ENCODE peak calls at places on chromosomes 11 and 22, in eight cellular contexts. Y is uterus; M is HCT116; D is AG04449; H is naive thymus-derived CD4-positive, alpha-beta T cell; O is cardiac fibroblast; B is HL-60; A is OCI-LY7. K is an unnamed sample.

GRCh38 chr11:120141144-120142071 is 3.5 kb upstream of the TRIM29 start:
- DNase-seq in M (no peak), D (no peak), O (no peak), H (no peak), Y (no peak), B (no peak), A (no peak), K (peak)

GRCh38 chr11:66979336-66979980 is 4.4 kb downstream of the C11orf86 start:
- DNase-seq in D (no peak), A (no peak), H (no peak), B (no peak), M (no peak), O (no peak), Y (no peak), K (no peak)

GRCh38 chr11:20002312-20003216 is 157.7 kb downstream of the DBX1 start:
- DNase-seq in M (no peak), A (no peak), O (no peak), H (no peak), Y (no peak), B (no peak), D (no peak), K (no peak)

GRCh38 chr11:3153291-3153861 is 11.7 kb downstream of the OSBPL5 start:
- DNase-seq in B (peak), O (peak), Y (peak), H (no peak), D (no peak), M (no peak), A (no peak), K (no peak)

GRCh38 chr11:76161261-76161961 is 44.9 kb downstream of the WNT11 start:
- DNase-seq in A (no peak), H (no peak), M (no peak), Y (no peak), D (no peak), O (no peak), B (no peak), K (peak)

GRCh38 chr22:23364389-23364788 is 184.1 kb downstream of the BCR start:
- DNase-seq in Y (no peak), O (no peak), D (no peak), A (no peak), M (no peak), B (no peak), H (no peak), K (no peak)

GRCh38 chr11:110415081-110415480 is 14.7 kb upstream of the FDX1 start:
- DNase-seq in D (no peak), O (no peak), M (no peak), H (no peak), B (no peak), Y (no peak), A (no peak), K (no peak)

GRCh38 chr11:20066013-20066782 is 94.1 kb downstream of the DBX1 start:
- DNase-seq in B (no peak), M (no peak), A (no peak), O (no peak), H (no peak), D (no peak), Y (no peak), K (no peak)

GRCh38 chr11:15276616-15277015 is 161.9 kb downstream of the INSC start:
- DNase-seq in M (peak), B (no peak), A (no peak), D (no peak), Y (no peak), O (peak), H (no peak), K (no peak)

GRCh38 chr11:64139045-64139444 is 26.9 kb downstream of the MACROD1 start:
- DNase-seq in O (no peak), B (no peak), D (no peak), Y (peak), A (no peak), M (no peak), H (no peak), K (no peak)

GRCh38 chr22:37752189-37753061 is 55.3 kb upstream of the GCAT start:
- DNase-seq in Y (peak), O (peak), H (no peak), D (peak), A (no peak), M (peak), B (no peak), K (no peak)

GRCh38 chr11:15981292-15981691 is 375.1 kb downstream of the SOX6 start:
- DNase-seq in M (no peak), D (no peak), Y (no peak), O (no peak), H (no peak), B (no peak), A (no peak), K (no peak)

GRCh38 chr22:42929838-42930155 is 72.7 kb upstream of the ARFGAP3 start:
- DNase-seq in H (no peak), B (no peak), Y (no peak), O (no peak), A (no peak), M (no peak), D (no peak), K (no peak)

GRCh38 chr11:114232400-114233070 is 63.7 kb upstream of the NNMT start:
- DNase-seq in H (no peak), Y (no peak), A (no peak), D (no peak), B (no peak), O (no peak), M (no peak), K (peak)

GRCh38 chr22:36296690-36297089 is 43.8 kb downstream of the APOL1 start:
- DNase-seq in A (no peak), O (no peak), B (no peak), D (no peak), H (no peak), M (no peak), Y (no peak), K (no peak)

GRCh38 chr11:102223859-102224258 is 93.4 kb upstream of the BIRC3 start:
- DNase-seq in H (no peak), B (no peak), O (peak), M (no peak), A (no peak), Y (no peak), D (no peak), K (no peak)

GRCh38 chr11:97463891-97464290 is 1074.1 kb downstream of the JRKL start:
- DNase-seq in H (no peak), M (no peak), O (no peak), B (no peak), A (no peak), D (no peak), Y (no peak), K (no peak)

GRCh38 chr11:120330045-120330444 is 4.9 kb downstream of the TLCD5 start:
- DNase-seq in Y (no peak), A (no peak), H (no peak), B (no peak), D (no peak), O (no peak), M (no peak), K (no peak)

GRCh38 chr11:2669926-2670469 is 29.8 kb downstream of the KCNQ1OT1 start:
- DNase-seq in B (no peak), Y (peak), M (no peak), H (no peak), A (no peak), O (no peak), D (no peak), K (no peak)

GRCh38 chr11:85723088-85723487 is 37.1 kb upstream of the CCDC89 start:
- DNase-seq in B (no peak), M (no peak), Y (no peak), D (no peak), A (no peak), H (no peak), O (no peak), K (no peak)

DNA sequence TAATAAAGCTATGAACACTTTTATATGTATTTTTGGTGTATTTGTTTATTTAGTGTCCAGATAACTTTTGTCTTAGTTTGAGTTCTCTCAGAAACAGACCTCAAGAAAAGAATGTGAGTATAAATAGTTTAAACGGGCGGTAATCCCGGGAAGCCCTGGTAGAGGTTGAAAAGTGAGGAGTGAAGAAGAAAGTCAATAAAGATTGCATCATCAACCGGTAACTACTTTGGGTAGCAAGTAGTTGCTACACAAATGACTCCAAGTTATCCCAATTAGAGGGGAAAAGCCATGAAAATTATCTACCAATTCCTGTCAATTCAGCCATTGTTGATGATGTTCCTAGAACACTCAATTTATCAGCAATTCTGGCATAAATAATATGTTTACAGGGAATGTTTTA is 870.3 kb upstream of the RAG2 start:
- DNase-seq in O (no peak), Y (no peak), M (no peak), A (no peak), H (no peak), D (no peak), B (no peak), K (no peak)
- H3K4me3 ChIP-seq in O (no peak), Y (no peak), M (no peak), A (no peak), H (no peak), D (no peak), B (no peak), K (no peak)

GRCh38 chr22:39239561-39240423 is 5.0 kb downstream of the PDGFB start:
- DNase-seq in Y (no peak), O (no peak), B (no peak), H (no peak), D (no peak), M (no peak), A (no peak), K (no peak)

GRCh38 chr22:39242389-39242808 is 2.4 kb downstream of the PDGFB start:
- DNase-seq in B (no peak), H (no peak), Y (no peak), O (no peak), A (no peak), M (no peak), D (no peak), K (peak)

GRCh38 chr22:39242809-39243442 is 1.9 kb downstream of the PDGFB start:
- DNase-seq in H (no peak), D (no peak), A (no peak), Y (no peak), O (peak), B (no peak), M (no peak), K (peak)

GRCh38 chr22:39241632-39242388 is 3.0 kb downstream of the PDGFB start:
- DNase-seq in O (no peak), D (no peak), A (no peak), H (no peak), B (no peak), M (no peak), Y (no peak), K (peak)

GRCh38 chr22:39240841-39241631 is 3.7 kb downstream of the PDGFB start:
- DNase-seq in A (no peak), M (peak), B (no peak), O (peak), D (no peak), H (no peak), Y (no peak), K (peak)
- H3K4me3 ChIP-seq in A (no peak), M (peak), B (no peak), O (no peak), D (no peak), H (peak), Y (no peak), K (no peak)

GRCh38 chr11:9615031-9615451 is 41.6 kb downstream of the WEE1 start:
- DNase-seq in O (peak), B (peak), Y (no peak), D (no peak), M (no peak), H (no peak), A (peak), K (no peak)
- H3K4me3 ChIP-seq in O (no peak), B (peak), Y (no peak), D (no peak), M (peak), H (no peak), A (peak), K (no peak)

GRCh38 chr22:50275181-50276055 is 5.2 kb upstream of the MAPK11 start:
- DNase-seq in M (no peak), D (no peak), H (no peak), A (no peak), O (no peak), B (no peak), Y (no peak), K (no peak)

GRCh38 chr22:50274311-50274710 is 4.1 kb upstream of the MAPK11 start:
- DNase-seq in H (no peak), B (peak), M (no peak), O (peak), D (no peak), A (peak), Y (peak), K (peak)

GRCh38 chr22:50278461-50278860 is 8.3 kb upstream of the MAPK11 start:
- DNase-seq in Y (no peak), B (no peak), O (no peak), H (no peak), A (no peak), M (no peak), D (no peak), K (no peak)

GRCh38 chr22:50277761-50278160 is 7.6 kb upstream of the MAPK11 start:
- DNase-seq in H (no peak), A (no peak), M (no peak), Y (no peak), D (no peak), B (no peak), O (no peak), K (no peak)

GRCh38 chr22:50276143-50276542 is 6.0 kb upstream of the MAPK11 start:
- DNase-seq in H (peak), D (no peak), Y (no peak), M (no peak), O (peak), B (peak), A (peak), K (peak)
- H3K4me3 ChIP-seq in H (no peak), D (no peak), Y (no peak), M (no peak), O (no peak), B (no peak), A (no peak), K (no peak)

GRCh38 chr11:405323-405975 is 9.3 kb downstream of the SIGIRR start:
- DNase-seq in Y (no peak), B (no peak), H (no peak), A (no peak), M (no peak), O (no peak), D (no peak), K (peak)

GRCh38 chr11:404551-405264 is 10.1 kb downstream of the SIGIRR start:
- DNase-seq in O (no peak), Y (no peak), D (no peak), H (peak), M (no peak), A (no peak), B (no peak), K (no peak)

GRCh38 chr11:407651-408080 is 7.1 kb downstream of the SIGIRR start:
- DNase-seq in D (no peak), A (no peak), H (no peak), O (no peak), M (no peak), Y (no peak), B (no peak), K (no peak)

GRCh38 chr11:406796-407650 is 7.8 kb downstream of the SIGIRR start:
- DNase-seq in H (peak), A (peak), O (peak), Y (peak), B (peak), D (no peak), M (peak), K (peak)

GRCh38 chr11:405976-406795 is 8.6 kb downstream of the SIGIRR start:
- DNase-seq in B (no peak), H (peak), O (no peak), A (no peak), M (no peak), Y (no peak), D (no peak), K (peak)
- H3K4me3 ChIP-seq in B (peak), H (no peak), O (peak), A (peak), M (peak), Y (peak), D (peak), K (peak)

GRCh38 chr11:60923326-60923725 is 934 bp upstream of the TMEM132A start:
- DNase-seq in B (no peak), D (no peak), A (no peak), H (no peak), Y (no peak), O (no peak), M (no peak), K (peak)
- H3K4me3 ChIP-seq in B (no peak), D (no peak), A (no peak), H (no peak), Y (no peak), O (no peak), M (no peak), K (no peak)

K was measured in H7.